ENCODE peak calls at places on chromosomes 13 and 19, in ten cellular contexts. X, J, D, G, M, I, A, H, L and T are unnamed samples.
A peak's percentile ranks its signal among the peaks of the same experiment; 100 is the strongest.

GRCh38 chr13:84670245-84670644 is 788.0 kb upstream of the SLITRK1 start:
- DNase-seq in J (no peak), X (no peak), I (no peak), G (no peak), A (no peak), H (no peak), M (no peak), D (no peak), L (no peak), T (no peak)

GRCh38 chr13:29436291-29436690 is 159.2 kb downstream of the SLC7A1 start:
- DNase-seq in D (no peak), M (no peak), X (no peak), L (no peak), G (peak; percentile 55), I (no peak), H (no peak), J (no peak), A (no peak), T (no peak)

GRCh38 chr19:1407662-1408299 is 395 bp downstream of the DAZAP1 start:
- DNase-seq in A (no peak), X (no peak), J (no peak), D (peak; percentile 90), I (peak; percentile 50), H (no peak), M (no peak), L (no peak), G (no peak), T (no peak)

GRCh38 chr19:45782820-45783785 is 813 bp upstream of the DMPK start:
- DNase-seq in I (no peak), X (no peak), L (no peak), D (no peak), H (no peak), G (no peak), A (no peak), J (peak; percentile 34), M (peak; percentile 85), T (no peak)

GRCh38 chr19:3908266-3909054 is 24.4 kb upstream of the NMRK2 start:
- DNase-seq in D (no peak), X (no peak), M (no peak), A (no peak), L (no peak), G (no peak), J (no peak), H (no peak), I (no peak), T (no peak)

GRCh38 chr19:7408251-7408650 is 59.5 kb downstream of the ARHGEF18 start:
- DNase-seq in G (no peak), A (no peak), J (no peak), H (no peak), M (no peak), L (no peak), D (no peak), I (no peak), X (no peak), T (no peak)

GRCh38 chr13:64347662-64348061 is 2882.5 kb downstream of the PCDH9 start:
- DNase-seq in D (no peak), I (no peak), A (no peak), J (no peak), M (no peak), H (no peak), L (no peak), X (no peak), G (peak; percentile 24), T (no peak)

GRCh38 chr19:52896431-52897148 is 845 bp downstream of the ZNF320 start:
- DNase-seq in L (peak; percentile 7), A (no peak), X (peak; percentile 20), I (peak; percentile 37), H (peak; percentile 7), J (no peak), G (no peak), M (peak; percentile 61), D (peak; percentile 71), T (no peak)

GRCh38 chr13:23941216-23941615 is 43.9 kb upstream of the C1QTNF9B start:
- DNase-seq in L (no peak), X (no peak), M (no peak), A (no peak), J (no peak), H (no peak), I (no peak), D (no peak), G (no peak), T (no peak)

GRCh38 chr13:91228940-91229339 is 118.5 kb upstream of the MIR17HG start:
- DNase-seq in J (no peak), A (no peak), G (no peak), X (no peak), H (no peak), I (no peak), L (no peak), M (no peak), D (no peak), T (no peak)